ENCODE peak calls at places on chromosomes 12 and 14, in seven cellular contexts. One of them, this sample, is unnamed.

GRCh38 chr14:103186241-103186835 is 63.1 kb downstream of the TNFAIP2 start:
- DNase-seq in skeletal muscle cell: no peak
- DNase-seq in Jurkat, Clone E6-1: no peak
- DNase-seq in transverse colon: no peak
- DNase-seq in IMR-90: no peak
- DNase-seq in upper lobe of right lung: peak
- DNase-seq in aorta: no peak
- DNase-seq in this sample: no peak

GRCh38 chr14:100065942-100066574 is 836 bp downstream of the EVL start:
- DNase-seq in IMR-90: no peak
- DNase-seq in upper lobe of right lung: no peak
- DNase-seq in transverse colon: peak
- DNase-seq in skeletal muscle cell: no peak
- DNase-seq in aorta: no peak
- DNase-seq in Jurkat, Clone E6-1: peak
- DNase-seq in this sample: peak

GRCh38 chr12:65509953-65510352 is 231.5 kb downstream of the MSRB3 start:
- DNase-seq in Jurkat, Clone E6-1: no peak
- DNase-seq in transverse colon: no peak
- DNase-seq in skeletal muscle cell: no peak
- DNase-seq in aorta: no peak
- DNase-seq in IMR-90: no peak
- DNase-seq in upper lobe of right lung: no peak
- DNase-seq in this sample: no peak

GRCh38 chr12:128792881-128793280 is 30.9 kb downstream of the SLC15A4 start:
- DNase-seq in aorta: no peak
- DNase-seq in Jurkat, Clone E6-1: no peak
- DNase-seq in transverse colon: no peak
- DNase-seq in upper lobe of right lung: peak
- DNase-seq in IMR-90: no peak
- DNase-seq in skeletal muscle cell: no peak
- DNase-seq in this sample: no peak

GRCh38 chr12:49622501-49623141 is 740 bp upstream of the PRPF40B start:
- DNase-seq in IMR-90: peak
- DNase-seq in transverse colon: peak
- DNase-seq in aorta: no peak
- DNase-seq in skeletal muscle cell: no peak
- DNase-seq in upper lobe of right lung: no peak
- DNase-seq in Jurkat, Clone E6-1: peak
- DNase-seq in this sample: no peak

GRCh38 chr14:50085570-50086315 is 30.6 kb downstream of the VCPKMT start:
- DNase-seq in skeletal muscle cell: peak
- DNase-seq in Jurkat, Clone E6-1: no peak
- DNase-seq in IMR-90: peak
- DNase-seq in transverse colon: no peak
- DNase-seq in aorta: no peak
- DNase-seq in upper lobe of right lung: no peak
- DNase-seq in this sample: peak

GRCh38 chr12:108972226-108972757 is 48.6 kb downstream of the SVOP start:
- DNase-seq in Jurkat, Clone E6-1: no peak
- DNase-seq in skeletal muscle cell: no peak
- DNase-seq in transverse colon: no peak
- DNase-seq in upper lobe of right lung: no peak
- DNase-seq in aorta: no peak
- DNase-seq in IMR-90: no peak
- DNase-seq in this sample: no peak

GRCh38 chr14:100052819-100053218 is 12.4 kb upstream of the EVL start:
- DNase-seq in transverse colon: no peak
- DNase-seq in skeletal muscle cell: no peak
- DNase-seq in IMR-90: no peak
- DNase-seq in Jurkat, Clone E6-1: no peak
- DNase-seq in upper lobe of right lung: no peak
- DNase-seq in aorta: no peak
- DNase-seq in this sample: no peak

GRCh38 chr14:93116676-93117200 is 1.0 kb upstream of the ITPK1 start:
- DNase-seq in transverse colon: no peak
- DNase-seq in skeletal muscle cell: no peak
- DNase-seq in aorta: no peak
- DNase-seq in upper lobe of right lung: no peak
- DNase-seq in Jurkat, Clone E6-1: no peak
- DNase-seq in IMR-90: no peak
- DNase-seq in this sample: no peak

GRCh38 chr14:93114713-93115068 is 1.0 kb downstream of the ITPK1 start:
- DNase-seq in aorta: peak
- DNase-seq in upper lobe of right lung: no peak
- DNase-seq in skeletal muscle cell: no peak
- DNase-seq in transverse colon: peak
- DNase-seq in Jurkat, Clone E6-1: no peak
- DNase-seq in IMR-90: no peak
- DNase-seq in this sample: no peak

GRCh38 chr14:93115069-93115919 is 431 bp downstream of the ITPK1 start:
- DNase-seq in IMR-90: peak
- DNase-seq in aorta: peak
- DNase-seq in upper lobe of right lung: peak
- DNase-seq in transverse colon: peak
- DNase-seq in Jurkat, Clone E6-1: peak
- DNase-seq in skeletal muscle cell: peak
- DNase-seq in this sample: no peak

GRCh38 chr14:93114068-93114710 is 1.5 kb downstream of the ITPK1 start:
- DNase-seq in skeletal muscle cell: no peak
- DNase-seq in Jurkat, Clone E6-1: no peak
- DNase-seq in transverse colon: no peak
- DNase-seq in IMR-90: no peak
- DNase-seq in upper lobe of right lung: no peak
- DNase-seq in aorta: no peak
- DNase-seq in this sample: no peak

DNA sequence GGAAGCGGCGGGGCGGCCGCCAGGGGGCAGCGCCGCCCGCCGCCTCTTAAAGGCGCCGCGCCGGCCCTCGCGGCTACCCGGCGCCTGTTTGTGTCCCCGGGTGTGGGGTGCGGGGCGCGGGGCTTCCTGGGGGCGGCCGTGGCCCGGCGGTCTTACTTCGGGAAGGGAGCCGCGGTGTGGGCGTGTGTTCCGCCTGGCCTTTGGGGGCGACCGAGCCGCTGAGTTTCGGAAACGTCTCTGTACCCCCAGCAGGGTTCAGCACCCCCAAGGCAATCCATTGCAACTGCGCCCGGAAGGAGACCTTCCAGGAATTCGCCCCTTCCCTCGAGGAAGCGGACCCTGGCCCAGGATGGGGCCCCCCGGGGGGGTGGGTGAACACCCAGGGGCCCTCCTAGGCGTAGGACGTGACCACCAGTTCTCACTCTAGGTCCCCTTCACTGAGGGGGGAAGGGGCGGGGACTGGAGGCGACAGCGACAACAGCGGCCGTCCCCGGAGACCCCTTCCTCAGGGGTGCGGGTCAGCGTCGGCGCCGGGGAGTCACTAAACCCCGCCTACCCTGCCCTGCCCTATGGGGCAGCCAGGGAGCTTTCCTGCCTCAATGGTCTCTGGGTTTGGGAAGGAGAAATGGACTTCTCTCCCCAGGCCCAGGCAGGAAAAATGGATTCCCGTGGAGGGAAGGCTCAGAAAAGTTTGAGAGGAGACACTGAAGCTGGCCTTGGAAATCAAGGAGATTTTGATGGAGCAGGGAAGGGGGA is at the start of gene ITPK1:
- DNase-seq in aorta: peak
- DNase-seq in IMR-90: peak
- DNase-seq in transverse colon: peak
- DNase-seq in upper lobe of right lung: peak
- DNase-seq in Jurkat, Clone E6-1: peak
- DNase-seq in skeletal muscle cell: no peak
- DNase-seq in this sample: no peak
- H3K4me3 ChIP-seq in aorta: peak
- H3K4me3 ChIP-seq in IMR-90: peak
- H3K4me3 ChIP-seq in transverse colon: peak
- H3K4me3 ChIP-seq in upper lobe of right lung: peak
- H3K4me3 ChIP-seq in Jurkat, Clone E6-1: peak
- H3K4me3 ChIP-seq in skeletal muscle cell: peak
- H3K4me3 ChIP-seq in this sample: peak

DNA sequence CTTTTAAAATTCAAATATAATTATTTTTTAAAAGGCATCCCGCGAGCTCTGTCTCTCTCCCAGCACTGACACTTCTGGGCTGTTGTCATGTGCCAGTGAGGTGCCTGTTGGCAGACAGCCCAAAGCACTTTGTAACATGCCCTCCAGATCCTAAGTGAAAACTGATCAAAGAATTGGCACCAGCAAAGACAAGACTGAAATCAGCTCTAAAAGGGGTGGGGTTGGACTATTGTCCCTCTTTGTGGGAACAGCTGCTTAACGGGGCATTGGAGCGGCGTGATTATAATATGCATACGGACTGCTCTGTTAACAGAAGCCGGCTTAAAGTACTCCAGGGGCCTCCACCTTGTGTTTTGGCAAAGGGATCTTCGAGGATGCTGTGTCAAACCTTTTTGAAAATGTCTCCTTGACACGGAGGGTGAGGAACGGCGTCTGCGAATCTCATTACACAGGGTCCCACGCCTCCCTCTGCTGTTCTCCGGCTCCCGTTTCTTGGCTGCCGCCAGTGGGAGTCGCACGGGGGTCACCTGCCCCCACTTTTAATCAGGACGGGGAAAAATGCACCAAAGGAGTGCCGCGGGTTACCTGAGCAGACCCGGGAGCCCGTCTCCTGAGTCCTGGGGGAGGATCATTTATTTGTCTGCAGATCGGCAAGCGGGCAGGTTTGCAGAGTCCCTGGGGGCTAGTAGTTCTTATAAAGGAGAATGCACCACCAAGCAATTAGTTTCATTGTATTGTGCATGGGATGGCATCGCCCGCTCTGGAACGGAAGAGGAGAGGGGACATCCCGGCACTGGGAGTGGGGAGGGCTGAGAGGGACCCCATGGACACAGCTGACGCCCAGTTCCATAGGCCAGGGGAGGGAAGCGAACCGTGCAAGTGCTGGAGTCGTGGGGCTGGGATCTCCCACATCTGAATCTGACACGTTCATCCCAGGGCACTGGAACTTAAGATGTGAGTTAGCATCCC is 44.3 kb downstream of the SPRING1 start:
- DNase-seq in upper lobe of right lung: no peak
- DNase-seq in aorta: no peak
- DNase-seq in skeletal muscle cell: no peak
- DNase-seq in IMR-90: no peak
- DNase-seq in Jurkat, Clone E6-1: no peak
- DNase-seq in transverse colon: peak
- DNase-seq in this sample: no peak
- H3K4me3 ChIP-seq in upper lobe of right lung: peak
- H3K4me3 ChIP-seq in aorta: no peak
- H3K4me3 ChIP-seq in skeletal muscle cell: peak
- H3K4me3 ChIP-seq in IMR-90: no peak
- H3K4me3 ChIP-seq in Jurkat, Clone E6-1: no peak
- H3K4me3 ChIP-seq in transverse colon: no peak
- H3K4me3 ChIP-seq in this sample: no peak

DNA sequence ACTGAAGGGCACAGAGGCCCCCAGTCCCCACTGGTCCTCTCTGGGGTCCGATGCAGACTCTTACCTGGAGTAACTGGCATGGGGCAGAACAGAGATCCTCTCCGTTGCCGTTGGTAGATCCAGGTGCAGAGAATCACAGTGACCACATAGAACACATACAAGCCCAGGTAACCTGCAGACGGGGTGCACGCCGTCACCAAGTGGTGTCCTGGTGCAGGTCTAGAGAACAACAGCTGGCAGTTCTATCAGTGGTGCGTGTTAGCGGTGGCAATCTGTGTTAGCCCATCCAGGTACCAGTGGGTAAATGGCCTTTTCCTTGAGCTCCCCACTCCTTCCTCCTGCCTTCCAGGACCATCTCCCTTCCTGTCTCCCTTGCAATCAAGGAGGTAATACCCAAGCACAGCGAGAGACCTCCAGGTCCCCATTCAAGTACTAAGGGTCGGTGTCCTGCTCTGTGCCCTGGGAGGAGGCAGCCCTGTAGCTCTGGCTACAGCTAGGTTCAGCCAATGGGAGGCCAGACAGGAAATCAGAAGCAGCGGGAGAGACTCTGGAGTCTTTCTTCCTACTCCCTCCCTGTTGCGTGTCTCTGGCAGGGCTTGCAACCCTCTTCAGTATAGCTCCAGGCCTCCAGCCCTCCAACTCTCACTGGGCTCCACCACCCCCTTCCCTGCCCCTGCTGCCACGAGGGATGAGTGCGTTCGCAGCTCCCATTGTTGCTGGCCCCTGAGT is 15.8 kb downstream of the SLC8B1 start:
- DNase-seq in Jurkat, Clone E6-1: no peak
- DNase-seq in aorta: no peak
- DNase-seq in IMR-90: no peak
- DNase-seq in transverse colon: no peak
- DNase-seq in skeletal muscle cell: no peak
- DNase-seq in upper lobe of right lung: no peak
- DNase-seq in this sample: no peak
- H3K4me3 ChIP-seq in Jurkat, Clone E6-1: no peak
- H3K4me3 ChIP-seq in aorta: no peak
- H3K4me3 ChIP-seq in IMR-90: no peak
- H3K4me3 ChIP-seq in transverse colon: no peak
- H3K4me3 ChIP-seq in skeletal muscle cell: no peak
- H3K4me3 ChIP-seq in upper lobe of right lung: no peak
- H3K4me3 ChIP-seq in this sample: no peak

GRCh38 chr14:94770815-94771190 is 890 bp upstream of the GSC start:
- DNase-seq in upper lobe of right lung: no peak
- DNase-seq in transverse colon: no peak
- DNase-seq in IMR-90: no peak
- DNase-seq in Jurkat, Clone E6-1: no peak
- DNase-seq in skeletal muscle cell: no peak
- DNase-seq in aorta: no peak
- DNase-seq in this sample: no peak

GRCh38 chr14:94771906-94772468 is 2.1 kb upstream of the GSC start:
- DNase-seq in transverse colon: no peak
- DNase-seq in aorta: no peak
- DNase-seq in Jurkat, Clone E6-1: no peak
- DNase-seq in upper lobe of right lung: no peak
- DNase-seq in skeletal muscle cell: no peak
- DNase-seq in IMR-90: no peak
- DNase-seq in this sample: no peak

GRCh38 chr14:94769413-94770250 is at the start of gene GSC:
- DNase-seq in skeletal muscle cell: no peak
- DNase-seq in upper lobe of right lung: no peak
- DNase-seq in Jurkat, Clone E6-1: no peak
- DNase-seq in aorta: peak
- DNase-seq in transverse colon: peak
- DNase-seq in IMR-90: peak
- DNase-seq in this sample: no peak

GRCh38 chr14:94770251-94770749 is 387 bp upstream of the GSC start:
- DNase-seq in Jurkat, Clone E6-1: no peak
- DNase-seq in skeletal muscle cell: no peak
- DNase-seq in upper lobe of right lung: no peak
- DNase-seq in transverse colon: no peak
- DNase-seq in IMR-90: peak
- DNase-seq in aorta: no peak
- DNase-seq in this sample: no peak

DNA sequence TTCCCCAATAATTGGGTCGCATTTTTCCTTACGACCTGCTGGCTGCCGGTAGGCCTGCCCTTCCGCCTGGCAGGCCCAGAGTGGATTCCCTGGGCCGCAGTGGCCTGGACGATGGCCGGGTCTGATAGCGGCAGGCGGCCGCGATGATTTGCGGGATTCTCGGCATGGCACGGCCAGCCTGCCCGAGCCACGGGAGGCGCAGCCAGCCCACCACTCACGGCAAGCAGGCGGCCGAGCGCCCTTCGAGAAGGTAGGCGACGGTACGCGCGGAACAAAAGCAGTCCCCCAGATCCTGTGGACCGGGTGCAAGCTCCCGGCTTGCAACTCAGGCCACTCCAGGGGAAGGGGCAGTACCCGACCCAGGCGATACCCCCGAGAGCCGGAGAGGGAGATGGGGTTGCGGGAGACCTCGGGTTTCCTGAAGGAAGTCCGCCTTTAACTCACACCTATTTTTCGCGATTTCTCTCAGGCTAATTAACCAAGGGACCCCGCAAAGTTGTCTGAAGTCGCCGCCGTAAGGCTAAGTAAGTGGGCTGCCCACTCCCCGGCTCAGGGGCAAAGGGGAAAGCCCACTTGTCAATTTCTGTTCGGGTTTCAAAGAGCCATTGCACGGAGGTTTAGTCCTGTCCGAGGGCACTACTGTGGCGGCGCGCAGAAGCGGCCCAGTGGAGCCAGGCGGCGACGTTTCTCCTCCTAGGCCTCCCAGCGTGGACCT is 1.4 kb upstream of the GSC start:
- DNase-seq in IMR-90: no peak
- DNase-seq in Jurkat, Clone E6-1: no peak
- DNase-seq in skeletal muscle cell: no peak
- DNase-seq in aorta: peak
- DNase-seq in transverse colon: no peak
- DNase-seq in upper lobe of right lung: no peak
- DNase-seq in this sample: no peak
- H3K4me3 ChIP-seq in IMR-90: no peak
- H3K4me3 ChIP-seq in Jurkat, Clone E6-1: no peak
- H3K4me3 ChIP-seq in skeletal muscle cell: no peak
- H3K4me3 ChIP-seq in aorta: no peak
- H3K4me3 ChIP-seq in transverse colon: no peak
- H3K4me3 ChIP-seq in upper lobe of right lung: no peak
- H3K4me3 ChIP-seq in this sample: no peak

This sample was measured in AG09309.